ENCODE peak calls at places on chromosomes 4 and X, in ten cellular contexts. R is right lobe of liver, V is tibial nerve, G is psoas muscle, O is pancreas, F is BE2C, M is H9, U is hepatocyte, S is left ventricle myocardium inferior, W is A549. J is an unnamed sample.

GRCh38 chrX:120653000-120653399 is 23.1 kb upstream of the C1GALT1C1 start:
- DNase-seq in R (no peak), V (no peak), G (no peak), O (peak; percentile 8), F (peak; percentile 56), M (no peak), U (no peak), S (no peak), W (no peak), J (no peak)

GRCh38 chr4:94452476-94453300 is 946 bp downstream of the PDLIM5 start:
- DNase-seq in R (peak; percentile 85), V (peak; percentile 76), G (peak; percentile 83), O (peak; percentile 75), F (peak; percentile 64), M (peak; percentile 78), U (peak; percentile 75), S (peak; percentile 88), W (peak; percentile 76), J (peak; percentile 90)

GRCh38 chrX:131288738-131289511 is at the start of gene IGSF1:
- DNase-seq in R (peak; percentile 25), V (peak; percentile 12), G (peak; percentile 26), O (peak; percentile 15), F (peak; percentile 31), M (peak; percentile 90), U (peak; percentile 60), S (peak; percentile 30), W (peak; percentile 34), J (peak; percentile 19)

GRCh38 chr4:32697281-32697814 is 1977.2 kb downstream of the PCDH7 start:
- DNase-seq in R (no peak), V (no peak), G (no peak), O (no peak), F (no peak), M (no peak), U (no peak), S (no peak), W (no peak), J (no peak)

GRCh38 chrX:8955521-8955920 is 78.4 kb downstream of the FAM9B start:
- DNase-seq in R (no peak), V (no peak), G (no peak), O (no peak), F (no peak), M (no peak), U (no peak), S (no peak), W (no peak), J (no peak)

GRCh38 chrX:29143756-29144155 is 556.5 kb downstream of the IL1RAPL1 start:
- DNase-seq in R (no peak), V (no peak), G (no peak), O (no peak), F (no peak), M (no peak), U (no peak), S (no peak), W (no peak), J (no peak)

GRCh38 chr4:186703510-186703909 is 20.1 kb downstream of the FAT1 start:
- DNase-seq in R (no peak), V (no peak), G (no peak), O (no peak), F (no peak), M (no peak), U (no peak), S (no peak), W (no peak), J (no peak)

GRCh38 chr4:10926025-10926424 is 241.5 kb upstream of the CLNK start:
- DNase-seq in R (no peak), V (no peak), G (no peak), O (no peak), F (no peak), M (no peak), U (no peak), S (no peak), W (no peak), J (no peak)

GRCh38 chr4:169345207-169345788 is 74.5 kb upstream of the SH3RF1 start:
- DNase-seq in R (no peak), V (no peak), G (no peak), O (no peak), F (no peak), M (no peak), U (no peak), S (no peak), W (no peak), J (no peak)
- TF ChIP-seq CTCF in R (no peak), V (no peak), G (no peak), O (no peak), F (no peak), M (no peak), U (no peak), S (no peak), W (no peak), J (no peak)

GRCh38 chr4:8558080-8558960 is 21.9 kb upstream of the GPR78 start:
- DNase-seq in R (no peak), V (no peak), G (no peak), O (no peak), F (no peak), M (no peak), U (no peak), S (no peak), W (no peak), J (no peak)

GRCh38 chr4:8559011-8559410 is 21.2 kb upstream of the GPR78 start:
- DNase-seq in R (no peak), V (no peak), G (no peak), O (no peak), F (no peak), M (no peak), U (no peak), S (no peak), W (no peak), J (no peak)

GRCh38 chr4:8560265-8561047 is 19.7 kb upstream of the GPR78 start:
- DNase-seq in R (no peak), V (no peak), G (no peak), O (no peak), F (no peak), M (no peak), U (peak; percentile 64), S (no peak), W (peak; percentile 19), J (no peak)

GRCh38 chr4:8557151-8558076 is 22.8 kb upstream of the GPR78 start:
- DNase-seq in R (no peak), V (no peak), G (no peak), O (no peak), F (no peak), M (no peak), U (no peak), S (no peak), W (no peak), J (no peak)

DNA sequence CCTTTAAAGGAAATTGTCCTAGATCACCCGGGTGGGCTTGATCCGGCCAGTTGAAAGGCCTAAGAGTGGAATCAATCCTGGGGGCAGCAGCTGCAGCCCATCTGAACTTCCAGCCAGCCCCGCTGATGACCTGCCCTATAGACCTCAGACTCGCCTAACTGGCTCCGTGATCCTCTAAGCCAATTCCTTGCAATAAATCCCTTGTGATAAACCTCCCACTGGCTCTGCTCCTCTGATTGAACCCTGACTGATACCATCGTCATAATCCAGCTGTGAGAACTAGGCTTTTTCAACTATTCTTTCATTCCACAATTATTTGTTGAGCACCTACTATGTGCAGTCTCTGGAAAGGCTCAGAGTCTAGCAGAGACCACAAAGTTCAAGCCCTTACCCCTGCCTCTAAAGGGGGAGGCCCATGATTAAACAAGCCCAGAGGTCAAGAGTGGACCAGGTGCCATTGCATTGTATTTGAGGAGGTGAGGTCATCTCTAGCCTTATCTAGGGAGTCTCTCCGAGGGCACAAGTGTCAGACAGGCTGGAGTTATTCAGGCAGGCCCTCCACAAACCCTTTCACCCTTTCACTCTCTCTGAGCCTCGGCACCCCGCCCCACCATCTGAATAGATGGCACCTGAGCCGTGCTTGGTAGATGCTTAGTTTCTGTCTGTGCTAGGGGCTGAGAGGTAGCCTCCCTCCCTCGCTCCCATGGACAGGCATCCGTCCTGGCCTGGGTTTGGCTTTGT is 20.5 kb upstream of the GPR78 start:
- DNase-seq in R (no peak), V (no peak), G (no peak), O (no peak), F (no peak), M (no peak), U (no peak), S (no peak), W (no peak), J (no peak)
- H3K4me1 ChIP-seq in R (no peaks in the 10 kb centered on the region), V (no peaks in the 10 kb centered on the region), G (no peaks in the 10 kb centered on the region), O (no peaks in the 10 kb centered on the region), F (no peaks in the 10 kb centered on the region), M (no peaks in the 10 kb centered on the region), U (peaks cover 20% of the 10 kb centered on the region), S (no peaks in the 10 kb centered on the region), W (peaks cover 26% of the 10 kb centered on the region), J (no peaks in the 10 kb centered on the region)

DNA sequence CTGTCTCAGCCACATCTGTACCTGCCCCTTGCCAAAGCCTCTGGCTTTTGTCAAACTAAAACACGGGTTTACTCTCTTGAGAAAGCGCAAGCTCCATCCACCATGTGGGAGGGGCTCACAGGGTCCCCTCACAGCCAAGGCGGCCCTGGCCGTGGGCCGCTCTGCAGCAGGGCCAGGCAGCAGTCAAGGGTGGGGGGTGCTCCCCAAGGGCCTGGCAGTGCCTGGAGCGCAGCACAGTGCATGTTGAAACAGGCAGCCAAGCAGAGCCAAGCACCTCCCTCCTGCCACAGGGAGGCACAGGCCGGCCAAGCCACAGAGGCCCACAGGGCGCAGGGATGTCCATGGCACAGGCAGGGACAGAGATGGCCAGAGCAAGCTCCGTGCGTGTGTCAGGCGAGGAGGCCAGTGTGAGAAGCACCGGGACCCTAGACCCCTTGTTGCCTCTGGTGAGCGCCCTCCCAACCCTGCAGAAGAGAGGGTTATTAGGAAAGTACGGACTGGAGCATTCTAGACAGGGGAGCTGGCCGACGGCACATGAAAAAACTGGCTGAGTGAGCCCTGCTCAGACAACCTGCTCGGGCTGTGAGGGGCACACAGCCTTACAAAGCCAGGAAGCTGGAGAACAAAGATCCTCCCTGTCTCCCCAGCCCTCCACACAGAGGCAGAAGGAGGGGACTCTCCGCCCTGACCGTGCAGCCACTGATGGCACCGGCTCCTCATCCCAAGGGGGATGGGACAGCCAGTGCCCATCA is 39.0 kb downstream of the FAM53A start:
- DNase-seq in R (no peak), V (no peak), G (peak; percentile 36), O (no peak), F (peak; percentile 72), M (no peak), U (peak; percentile 71), S (peak; percentile 44), W (no peak), J (peak; percentile 58)
- TF ChIP-seq CTCF in R (no peak), V (no peak), G (no peak), O (no peak), F (no peak), M (no peak), U (no peak), S (no peak), W (no peak), J (no peak)

GRCh38 chr4:48779095-48779997 is 733 bp downstream of the FRYL start:
- DNase-seq in R (peak; percentile 75), V (peak; percentile 23), G (peak; percentile 73), O (peak; percentile 65), F (peak; percentile 74), M (peak; percentile 40), U (peak; percentile 85), S (peak; percentile 77), W (peak; percentile 47), J (peak; percentile 62)

GRCh38 chr4:48785302-48785701 is 5.2 kb upstream of the FRYL start:
- DNase-seq in R (no peak), V (no peak), G (no peak), O (no peak), F (no peak), M (no peak), U (no peak), S (no peak), W (no peak), J (no peak)

GRCh38 chr4:48779998-48780866 is at the start of gene FRYL:
- DNase-seq in R (peak; percentile 100), V (peak; percentile 99), G (peak; percentile 100), O (peak; percentile 100), F (peak; percentile 99), M (peak; percentile 100), U (peak; percentile 99), S (peak; percentile 100), W (peak; percentile 98), J (peak; percentile 100)

GRCh38 chr4:48780867-48781219 is 764 bp upstream of the FRYL start:
- DNase-seq in R (no peak), V (no peak), G (peak; percentile 18), O (peak; percentile 52), F (peak; percentile 28), M (no peak), U (peak; percentile 52), S (no peak), W (no peak), J (no peak)

GRCh38 chr4:48781968-48782367 is 1.9 kb upstream of the FRYL start:
- DNase-seq in R (no peak), V (no peak), G (no peak), O (no peak), F (no peak), M (no peak), U (no peak), S (no peak), W (no peak), J (no peak)
- H3K4me1 ChIP-seq in R (peaks cover 2% of the 10 kb centered on the region), V (peaks cover 21% of the 10 kb centered on the region), G (peaks cover 20% of the 10 kb centered on the region), O (peaks cover 12% of the 10 kb centered on the region), F (no peaks in the 10 kb centered on the region), M (no peaks in the 10 kb centered on the region), U (peaks cover 16% of the 10 kb centered on the region), S (peaks cover 38% of the 10 kb centered on the region), W (peaks cover 16% of the 10 kb centered on the region), J (peaks cover 12% of the 10 kb centered on the region)

J was measured in heart right ventricle.